ENCODE peak calls at places on chromosome 14, in four cellular contexts. One of them, this sample, is unnamed.

GRCh38 chr14:91361236-91361811 is 56.3 kb downstream of the CCDC88C start:
- DNase-seq in H54: no peak
- DNase-seq in activated T-cell treated with anti-CD3 and anti-CD28 coated beads, Interleukin-2, amount 50 U/mL, for 72 hours: no peak
- DNase-seq in caudate nucleus: no peak
- DNase-seq in this sample: no peak

GRCh38 chr14:92780444-92780843 is 13.7 kb upstream of the GOLGA5 start:
- DNase-seq in H54: no peak
- DNase-seq in activated T-cell treated with anti-CD3 and anti-CD28 coated beads, Interleukin-2, amount 50 U/mL, for 72 hours: no peak
- DNase-seq in caudate nucleus: no peak
- DNase-seq in this sample: no peak

GRCh38 chr14:97061198-97061597 is 264.0 kb downstream of the VRK1 start:
- DNase-seq in H54: no peak
- DNase-seq in activated T-cell treated with anti-CD3 and anti-CD28 coated beads, Interleukin-2, amount 50 U/mL, for 72 hours: no peak
- DNase-seq in caudate nucleus: no peak
- DNase-seq in this sample: no peak

GRCh38 chr14:77123381-77124344 is 17.9 kb downstream of the ZDHHC22 start:
- DNase-seq in activated T-cell treated with anti-CD3 and anti-CD28 coated beads, Interleukin-2, amount 50 U/mL, for 72 hours: no peak
- DNase-seq in H54: no peak
- DNase-seq in caudate nucleus: no peak
- DNase-seq in this sample: peak

GRCh38 chr14:69318241-69318640 is 58.3 kb downstream of the GALNT16 start:
- DNase-seq in H54: no peak
- DNase-seq in activated T-cell treated with anti-CD3 and anti-CD28 coated beads, Interleukin-2, amount 50 U/mL, for 72 hours: no peak
- DNase-seq in caudate nucleus: no peak
- DNase-seq in this sample: no peak

GRCh38 chr14:81018245-81018644 is 62.8 kb downstream of the TSHR start:
- DNase-seq in H54: no peak
- DNase-seq in activated T-cell treated with anti-CD3 and anti-CD28 coated beads, Interleukin-2, amount 50 U/mL, for 72 hours: no peak
- DNase-seq in caudate nucleus: no peak
- DNase-seq in this sample: no peak

GRCh38 chr14:104438166-104438887 is 141.2 kb upstream of the C14orf180 start:
- DNase-seq in activated T-cell treated with anti-CD3 and anti-CD28 coated beads, Interleukin-2, amount 50 U/mL, for 72 hours: no peak
- DNase-seq in caudate nucleus: no peak
- DNase-seq in H54: no peak
- DNase-seq in this sample: no peak

GRCh38 chr14:22556990-22557623 is 31.9 kb downstream of the DAD1 start:
- DNase-seq in activated T-cell treated with anti-CD3 and anti-CD28 coated beads, Interleukin-2, amount 50 U/mL, for 72 hours: peak
- DNase-seq in H54: peak
- DNase-seq in caudate nucleus: peak
- DNase-seq in this sample: peak

GRCh38 chr14:74955229-74955999 is at the start of gene PGF:
- DNase-seq in H54: no peak
- DNase-seq in caudate nucleus: no peak
- DNase-seq in activated T-cell treated with anti-CD3 and anti-CD28 coated beads, Interleukin-2, amount 50 U/mL, for 72 hours: peak
- DNase-seq in this sample: peak

GRCh38 chr14:30855345-30856037 is 18.9 kb upstream of the COCH start:
- DNase-seq in H54: no peak
- DNase-seq in activated T-cell treated with anti-CD3 and anti-CD28 coated beads, Interleukin-2, amount 50 U/mL, for 72 hours: peak
- DNase-seq in caudate nucleus: no peak
- DNase-seq in this sample: peak

GRCh38 chr14:22886500-22887259 is 3.7 kb downstream of the REM2 start:
- DNase-seq in H54: no peak
- DNase-seq in caudate nucleus: no peak
- DNase-seq in activated T-cell treated with anti-CD3 and anti-CD28 coated beads, Interleukin-2, amount 50 U/mL, for 72 hours: peak
- DNase-seq in this sample: peak

GRCh38 chr14:93060841-93061240 is 54.9 kb downstream of the ITPK1 start:
- DNase-seq in H54: no peak
- DNase-seq in caudate nucleus: no peak
- DNase-seq in activated T-cell treated with anti-CD3 and anti-CD28 coated beads, Interleukin-2, amount 50 U/mL, for 72 hours: no peak
- DNase-seq in this sample: no peak

GRCh38 chr14:104475256-104475655 is 104.3 kb upstream of the C14orf180 start:
- DNase-seq in activated T-cell treated with anti-CD3 and anti-CD28 coated beads, Interleukin-2, amount 50 U/mL, for 72 hours: no peak
- DNase-seq in caudate nucleus: no peak
- DNase-seq in H54: no peak
- DNase-seq in this sample: no peak

GRCh38 chr14:86203843-86204242 is 673.9 kb downstream of the FLRT2 start:
- DNase-seq in H54: no peak
- DNase-seq in activated T-cell treated with anti-CD3 and anti-CD28 coated beads, Interleukin-2, amount 50 U/mL, for 72 hours: no peak
- DNase-seq in caudate nucleus: no peak
- DNase-seq in this sample: no peak

GRCh38 chr14:31297701-31298344 is 90.2 kb upstream of the HECTD1 start:
- DNase-seq in activated T-cell treated with anti-CD3 and anti-CD28 coated beads, Interleukin-2, amount 50 U/mL, for 72 hours: no peak
- DNase-seq in caudate nucleus: no peak
- DNase-seq in H54: peak
- DNase-seq in this sample: peak

GRCh38 chr14:85444685-85445084 is 85.3 kb upstream of the FLRT2 start:
- DNase-seq in caudate nucleus: no peak
- DNase-seq in H54: no peak
- DNase-seq in activated T-cell treated with anti-CD3 and anti-CD28 coated beads, Interleukin-2, amount 50 U/mL, for 72 hours: no peak
- DNase-seq in this sample: no peak

GRCh38 chr14:38171197-38171596 is 36.5 kb upstream of the SSTR1 start:
- DNase-seq in caudate nucleus: no peak
- DNase-seq in H54: no peak
- DNase-seq in activated T-cell treated with anti-CD3 and anti-CD28 coated beads, Interleukin-2, amount 50 U/mL, for 72 hours: no peak
- DNase-seq in this sample: no peak

GRCh38 chr14:32896979-32897723 is 41.5 kb upstream of the NPAS3 start:
- DNase-seq in caudate nucleus: no peak
- DNase-seq in H54: no peak
- DNase-seq in activated T-cell treated with anti-CD3 and anti-CD28 coated beads, Interleukin-2, amount 50 U/mL, for 72 hours: no peak
- DNase-seq in this sample: no peak

GRCh38 chr14:104977681-104978647 is at the start of gene AHNAK2:
- DNase-seq in caudate nucleus: no peak
- DNase-seq in H54: no peak
- DNase-seq in activated T-cell treated with anti-CD3 and anti-CD28 coated beads, Interleukin-2, amount 50 U/mL, for 72 hours: peak
- DNase-seq in this sample: peak

GRCh38 chr14:100076133-100076532 is 10.9 kb downstream of the EVL start:
- DNase-seq in caudate nucleus: no peak
- DNase-seq in H54: no peak
- DNase-seq in activated T-cell treated with anti-CD3 and anti-CD28 coated beads, Interleukin-2, amount 50 U/mL, for 72 hours: peak
- DNase-seq in this sample: peak

GRCh38 chr14:32724864-32725550 is 213.7 kb upstream of the NPAS3 start:
- DNase-seq in H54: peak
- DNase-seq in caudate nucleus: no peak
- DNase-seq in activated T-cell treated with anti-CD3 and anti-CD28 coated beads, Interleukin-2, amount 50 U/mL, for 72 hours: no peak
- DNase-seq in this sample: no peak

GRCh38 chr14:21093769-21094681 is 4.4 kb downstream of the ZNF219 start:
- DNase-seq in caudate nucleus: no peak
- DNase-seq in activated T-cell treated with anti-CD3 and anti-CD28 coated beads, Interleukin-2, amount 50 U/mL, for 72 hours: no peak
- DNase-seq in H54: no peak
- DNase-seq in this sample: no peak

GRCh38 chr14:94536836-94537235 is 24.4 kb upstream of the SERPINA4 start:
- DNase-seq in activated T-cell treated with anti-CD3 and anti-CD28 coated beads, Interleukin-2, amount 50 U/mL, for 72 hours: no peak
- DNase-seq in H54: no peak
- DNase-seq in caudate nucleus: no peak
- DNase-seq in this sample: no peak

GRCh38 chr14:34081576-34082136 is 130.8 kb upstream of the EGLN3 start:
- DNase-seq in caudate nucleus: no peak
- DNase-seq in activated T-cell treated with anti-CD3 and anti-CD28 coated beads, Interleukin-2, amount 50 U/mL, for 72 hours: no peak
- DNase-seq in H54: no peak
- DNase-seq in this sample: no peak

GRCh38 chr14:73167727-73168126 is 31.4 kb downstream of the PSEN1 start:
- DNase-seq in activated T-cell treated with anti-CD3 and anti-CD28 coated beads, Interleukin-2, amount 50 U/mL, for 72 hours: no peak
- DNase-seq in caudate nucleus: no peak
- DNase-seq in H54: no peak
- DNase-seq in this sample: no peak

GRCh38 chr14:54606631-54607133 is 39.8 kb downstream of the SAMD4A start:
- DNase-seq in H54: no peak
- DNase-seq in activated T-cell treated with anti-CD3 and anti-CD28 coated beads, Interleukin-2, amount 50 U/mL, for 72 hours: no peak
- DNase-seq in caudate nucleus: no peak
- DNase-seq in this sample: no peak

GRCh38 chr14:67607646-67608045 is 7.6 kb upstream of the PIGH start:
- DNase-seq in H54: no peak
- DNase-seq in activated T-cell treated with anti-CD3 and anti-CD28 coated beads, Interleukin-2, amount 50 U/mL, for 72 hours: no peak
- DNase-seq in caudate nucleus: no peak
- DNase-seq in this sample: no peak

GRCh38 chr14:97359391-97359790 is 562.2 kb downstream of the VRK1 start:
- DNase-seq in activated T-cell treated with anti-CD3 and anti-CD28 coated beads, Interleukin-2, amount 50 U/mL, for 72 hours: no peak
- DNase-seq in H54: no peak
- DNase-seq in caudate nucleus: no peak
- DNase-seq in this sample: no peak

GRCh38 chr14:65478017-65478416 is 65.5 kb downstream of the FUT8 start:
- DNase-seq in H54: no peak
- DNase-seq in caudate nucleus: no peak
- DNase-seq in activated T-cell treated with anti-CD3 and anti-CD28 coated beads, Interleukin-2, amount 50 U/mL, for 72 hours: no peak
- DNase-seq in this sample: no peak

GRCh38 chr14:90608281-90608680 is 207.9 kb downstream of the TTC7B start:
- DNase-seq in activated T-cell treated with anti-CD3 and anti-CD28 coated beads, Interleukin-2, amount 50 U/mL, for 72 hours: no peak
- DNase-seq in H54: no peak
- DNase-seq in caudate nucleus: no peak
- DNase-seq in this sample: no peak

This sample was measured in GM20000.